ENCODE peak calls at places on chromosomes 7 and 10, in nine cellular contexts. Q is ovary, C is K562, G is HepG2, U is stomach, V is tibial nerve, R is A549, B is transverse colon, I is esophagus muscularis mucosa. N is an unnamed sample.

GRCh38 chr7:114818501-114818900 is 103.4 kb upstream of the MDFIC start:
- DNase-seq in Q (no peak), C (no peak), G (no peak), U (no peak), V (no peak), R (peak), B (no peak), I (no peak), N (no peak)

GRCh38 chr7:70782729-70783290 is 349.1 kb upstream of the GALNT17 start:
- DNase-seq in Q (no peak), C (no peak), G (no peak), U (no peak), V (no peak), R (no peak), B (no peak), I (no peak), N (no peak)

GRCh38 chr10:8273749-8274148 is 219.3 kb downstream of the GATA3 start:
- DNase-seq in Q (no peak), C (no peak), G (no peak), U (no peak), V (no peak), R (no peak), B (no peak), I (no peak), N (no peak)

GRCh38 chr10:3249292-3249889 is 76.8 kb upstream of the PITRM1 start:
- DNase-seq in Q (no peak), C (no peak), G (no peak), U (no peak), V (no peak), R (no peak), B (no peak), I (no peak), N (no peak)

GRCh38 chr7:123714296-123715080 is 34.3 kb downstream of the WASL start:
- DNase-seq in Q (no peak), C (no peak), G (no peak), U (no peak), V (no peak), R (no peak), B (no peak), I (no peak), N (no peak)

GRCh38 chr10:88270871-88271713 is 312.0 kb downstream of the RNLS start:
- DNase-seq in Q (no peak), C (no peak), G (no peak), U (no peak), V (no peak), R (no peak), B (no peak), I (no peak), N (no peak)

GRCh38 chr7:100793806-100794660 is 33.3 kb downstream of the EPHB4 start:
- DNase-seq in Q (no peak), C (no peak), G (no peak), U (no peak), V (no peak), R (no peak), B (no peak), I (no peak), N (no peak)

GRCh38 chr10:111482621-111483216 is 405.9 kb downstream of the ADRA2A start:
- DNase-seq in Q (no peak), C (no peak), G (no peak), U (no peak), V (no peak), R (no peak), B (no peak), I (peak), N (no peak)

GRCh38 chr7:140977351-140978140 is 37.2 kb downstream of the MRPS33 start:
- DNase-seq in Q (no peak), C (no peak), G (no peak), U (no peak), V (no peak), R (no peak), B (no peak), I (no peak), N (no peak)

GRCh38 chr7:774161-775109 is 47.4 kb upstream of the PRKAR1B start:
- DNase-seq in Q (peak), C (peak), G (no peak), U (peak), V (peak), R (peak), B (peak), I (no peak), N (peak)

GRCh38 chr7:139721417-139721816 is 56.4 kb downstream of the HIPK2 start:
- DNase-seq in Q (no peak), C (no peak), G (peak), U (no peak), V (no peak), R (no peak), B (peak), I (no peak), N (no peak)

GRCh38 chr10:72567421-72567820 is 58.5 kb downstream of the MICU1 start:
- DNase-seq in Q (no peak), C (no peak), G (no peak), U (no peak), V (no peak), R (peak), B (no peak), I (no peak), N (no peak)

GRCh38 chr10:70331486-70332268 is 47.9 kb upstream of the NPFFR1 start:
- DNase-seq in Q (no peak), C (peak), G (peak), U (peak), V (peak), R (peak), B (peak), I (no peak), N (no peak)

GRCh38 chr10:70333268-70333667 is 49.2 kb downstream of the LRRC20 start:
- DNase-seq in Q (no peak), C (no peak), G (no peak), U (no peak), V (no peak), R (no peak), B (no peak), I (no peak), N (no peak)

GRCh38 chr10:70337201-70337651 is 45.2 kb downstream of the LRRC20 start:
- DNase-seq in Q (no peak), C (no peak), G (no peak), U (no peak), V (no peak), R (no peak), B (peak), I (no peak), N (no peak)

GRCh38 chr10:70335246-70335613 is 47.2 kb downstream of the LRRC20 start:
- DNase-seq in Q (peak), C (no peak), G (no peak), U (no peak), V (no peak), R (no peak), B (no peak), I (no peak), N (peak)

DNA sequence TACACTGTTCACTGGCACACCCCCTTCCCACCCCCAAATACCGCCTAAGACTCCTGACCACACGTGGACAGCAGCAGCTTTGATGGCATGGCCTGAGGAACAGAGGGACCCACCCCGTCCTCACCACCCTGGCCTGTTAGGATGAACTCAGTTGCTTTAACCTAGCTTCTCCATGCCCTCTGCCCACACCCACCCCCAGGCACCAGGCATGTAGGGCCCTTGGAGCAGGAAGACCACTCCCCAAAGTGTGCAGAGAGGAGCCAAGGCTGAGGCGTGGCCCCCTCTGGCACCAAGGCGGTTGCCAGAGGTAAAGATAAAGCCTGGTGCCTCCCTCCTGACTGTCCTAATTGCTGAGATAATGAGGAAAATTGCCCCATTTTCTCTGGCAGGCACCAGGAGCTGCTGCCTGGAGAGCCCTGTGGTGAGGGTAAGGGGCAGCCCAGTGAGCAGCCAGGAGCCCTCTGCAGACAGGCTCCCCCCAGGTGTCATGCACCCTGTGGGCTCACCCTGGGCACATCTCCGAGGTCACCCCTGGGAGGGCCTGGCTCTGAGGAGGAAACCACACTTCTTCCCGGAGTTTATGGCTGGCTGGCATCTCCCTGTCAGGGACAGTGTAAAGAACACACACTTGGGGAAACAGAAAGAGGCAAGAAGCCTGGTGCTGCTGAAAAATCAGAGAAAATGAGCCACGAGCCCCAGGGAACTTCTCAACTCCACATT is 47.7 kb downstream of the LRRC20 start:
- DNase-seq in Q (no peak), C (no peak), G (no peak), U (no peak), V (no peak), R (no peak), B (no peak), I (no peak), N (no peak)
- TF ChIP-seq EP300 in Q (no peak), C (no peak), G (no peak), U (no peak), V (no peak), R (no peak), B (no peak), I (no peak), N (no peak)

GRCh38 chr10:6047847-6048246 is 14.3 kb downstream of the IL2RA start:
- DNase-seq in Q (no peak), C (no peak), G (no peak), U (no peak), V (no peak), R (no peak), B (no peak), I (peak), N (peak)

GRCh38 chr10:6047326-6047611 is 14.9 kb downstream of the IL2RA start:
- DNase-seq in Q (no peak), C (no peak), G (no peak), U (no peak), V (no peak), R (no peak), B (no peak), I (peak), N (no peak)

GRCh38 chr10:6049031-6049400 is 13.2 kb downstream of the IL2RA start:
- DNase-seq in Q (no peak), C (no peak), G (no peak), U (no peak), V (no peak), R (no peak), B (no peak), I (peak), N (no peak)

GRCh38 chr10:6046458-6047325 is 15.5 kb downstream of the IL2RA start:
- DNase-seq in Q (no peak), C (no peak), G (no peak), U (no peak), V (no peak), R (no peak), B (no peak), I (peak), N (no peak)

DNA sequence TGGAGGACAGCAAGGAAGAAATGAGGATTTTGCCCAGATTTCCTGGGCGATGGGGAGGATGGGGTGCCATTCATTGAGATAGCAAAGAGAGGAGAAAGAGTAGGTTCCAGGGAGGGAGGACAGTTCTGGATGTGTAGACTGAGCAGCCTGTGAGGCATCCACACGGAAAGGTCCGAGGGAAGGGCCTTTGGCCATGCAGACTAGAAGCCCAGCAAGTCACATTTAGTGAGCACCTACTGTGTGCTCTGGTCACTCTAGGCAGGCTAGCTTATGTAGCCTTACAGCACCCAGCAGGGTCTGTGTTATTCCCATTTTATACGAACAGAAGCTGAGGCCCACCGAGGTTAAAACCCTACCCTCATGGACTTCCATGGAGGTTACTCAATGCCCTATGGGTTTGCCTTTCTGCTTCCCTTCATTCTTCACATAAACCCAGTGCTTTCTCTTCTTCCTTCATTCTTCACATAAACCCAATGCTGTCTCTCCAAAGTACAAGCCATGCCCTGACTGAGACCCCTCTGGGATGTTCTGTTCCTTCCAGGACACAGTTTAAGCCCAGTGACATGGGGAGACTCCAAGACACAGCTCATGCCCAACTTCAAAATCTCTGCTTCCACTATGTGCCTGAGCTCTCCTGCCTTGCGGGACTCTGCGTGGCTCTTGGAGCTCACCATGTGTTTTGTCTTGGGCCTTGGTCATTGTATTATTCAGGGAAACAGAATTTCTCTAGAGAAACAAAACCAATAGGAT is 13.7 kb downstream of the IL2RA start:
- DNase-seq in Q (no peak), C (no peak), G (no peak), U (no peak), V (no peak), R (no peak), B (no peak), I (peak), N (no peak)
- TF ChIP-seq EP300 in Q (no peak), C (no peak), G (no peak), U (no peak), V (no peak), R (no peak), B (no peak), I (no peak), N (no peak)

DNA sequence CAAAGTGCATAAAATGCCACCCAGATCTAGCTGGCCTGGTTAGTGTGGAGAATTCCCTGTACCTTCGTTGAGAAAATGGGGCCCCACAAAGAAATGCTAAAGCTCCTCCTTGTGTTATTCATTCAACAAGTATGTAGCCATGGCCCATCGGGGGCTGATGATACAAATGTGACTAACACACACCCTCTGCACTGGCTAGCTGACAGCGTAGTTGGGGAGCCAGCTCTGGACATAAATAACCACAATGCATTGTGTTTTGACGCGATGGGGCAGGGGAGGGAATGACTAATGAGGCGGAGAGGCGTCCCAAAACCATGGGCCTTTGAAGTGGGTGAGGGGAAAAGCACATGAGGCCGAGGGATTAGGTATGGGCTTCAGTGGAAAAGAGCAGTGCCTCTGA is 28.2 kb upstream of the ASL start:
- DNase-seq in Q (no peak), C (no peak), G (no peak), U (no peak), V (no peak), R (peak), B (no peak), I (no peak), N (no peak)
- TF ChIP-seq EP300 in Q (no peak), C (no peak), G (no peak), U (no peak), V (no peak), R (peak), B (no peak), I (no peak), N (no peak)

GRCh38 chr10:26489081-26489480 is 50.9 kb downstream of the APBB1IP start:
- DNase-seq in Q (no peak), C (no peak), G (no peak), U (no peak), V (no peak), R (no peak), B (no peak), I (no peak), N (no peak)

GRCh38 chr10:26491276-26491675 is 53.1 kb downstream of the APBB1IP start:
- DNase-seq in Q (no peak), C (no peak), G (no peak), U (no peak), V (no peak), R (no peak), B (no peak), I (no peak), N (no peak)

GRCh38 chr10:26486304-26486703 is 48.2 kb downstream of the APBB1IP start:
- DNase-seq in Q (no peak), C (no peak), G (no peak), U (no peak), V (peak), R (peak), B (no peak), I (peak), N (no peak)

GRCh38 chr10:26486985-26487850 is 49.1 kb downstream of the APBB1IP start:
- DNase-seq in Q (no peak), C (no peak), G (peak), U (no peak), V (peak), R (peak), B (peak), I (no peak), N (no peak)

GRCh38 chr10:26488344-26488743 is 50.2 kb downstream of the APBB1IP start:
- DNase-seq in Q (no peak), C (no peak), G (no peak), U (no peak), V (no peak), R (no peak), B (no peak), I (no peak), N (no peak)
- TF ChIP-seq EP300 in Q (no peak), C (no peak), G (no peak), U (no peak), V (no peak), R (no peak), B (no peak), I (no peak), N (no peak)

GRCh38 chr7:26549281-26549943 is 257.8 kb downstream of the SNX10 start:
- DNase-seq in Q (no peak), C (no peak), G (no peak), U (peak), V (no peak), R (no peak), B (no peak), I (no peak), N (peak)
- TF ChIP-seq EP300 in Q (no peak), C (no peak), G (no peak), U (no peak), V (no peak), R (no peak), B (no peak), I (no peak), N (no peak)